ENCODE peak calls at places on chromosomes 2 and 18, in five cellular contexts. One of them, this sample, is unnamed.

GRCh38 chr18:9494778-9495302 is 19.5 kb downstream of the RALBP1 start:
- DNase-seq in uterus: no peak
- DNase-seq in GM13977: no peak
- DNase-seq in fibroblast of lung: peak
- DNase-seq in Calu3: no peak
- DNase-seq in this sample: peak

GRCh38 chr2:195151711-195152110 is 505.3 kb upstream of the SLC39A10 start:
- DNase-seq in fibroblast of lung: no peak
- DNase-seq in uterus: no peak
- DNase-seq in GM13977: no peak
- DNase-seq in Calu3: no peak
- DNase-seq in this sample: no peak

GRCh38 chr2:3198119-3198518 is 179.5 kb downstream of the EIPR1 start:
- DNase-seq in Calu3: no peak
- DNase-seq in fibroblast of lung: peak
- DNase-seq in uterus: no peak
- DNase-seq in GM13977: no peak
- DNase-seq in this sample: peak

GRCh38 chr2:119721043-119721442 is 38.7 kb upstream of the PTPN4 start:
- DNase-seq in Calu3: no peak
- DNase-seq in GM13977: no peak
- DNase-seq in fibroblast of lung: peak
- DNase-seq in uterus: no peak
- DNase-seq in this sample: no peak

GRCh38 chr2:221125691-221126090 is 446.4 kb downstream of the EPHA4 start:
- DNase-seq in fibroblast of lung: peak
- DNase-seq in GM13977: no peak
- DNase-seq in Calu3: no peak
- DNase-seq in uterus: no peak
- DNase-seq in this sample: no peak

GRCh38 chr2:205657579-205657978 is 24.7 kb upstream of the NRP2 start:
- DNase-seq in fibroblast of lung: peak
- DNase-seq in uterus: no peak
- DNase-seq in GM13977: no peak
- DNase-seq in Calu3: no peak
- DNase-seq in this sample: no peak

GRCh38 chr2:12826781-12827180 is 110.0 kb downstream of the TRIB2 start:
- DNase-seq in Calu3: no peak
- DNase-seq in fibroblast of lung: no peak
- DNase-seq in uterus: no peak
- DNase-seq in GM13977: no peak
- DNase-seq in this sample: no peak

GRCh38 chr2:133484783-133485182 is 83.5 kb downstream of the NCKAP5 start:
- DNase-seq in uterus: no peak
- DNase-seq in GM13977: no peak
- DNase-seq in Calu3: no peak
- DNase-seq in fibroblast of lung: no peak
- DNase-seq in this sample: no peak

GRCh38 chr2:8805278-8806045 is 32.0 kb downstream of the KIDINS220 start:
- DNase-seq in Calu3: no peak
- DNase-seq in uterus: no peak
- DNase-seq in GM13977: no peak
- DNase-seq in fibroblast of lung: peak
- DNase-seq in this sample: no peak

GRCh38 chr18:54112356-54112755 is 112.1 kb downstream of the MBD2 start:
- DNase-seq in GM13977: no peak
- DNase-seq in fibroblast of lung: no peak
- DNase-seq in Calu3: no peak
- DNase-seq in uterus: no peak
- DNase-seq in this sample: no peak

GRCh38 chr2:134398300-134398699 is 144.4 kb downstream of the MGAT5 start:
- DNase-seq in Calu3: no peak
- DNase-seq in fibroblast of lung: peak
- DNase-seq in uterus: no peak
- DNase-seq in GM13977: no peak
- DNase-seq in this sample: no peak

GRCh38 chr2:150045601-150046000 is 441.9 kb downstream of the RND3 start:
- DNase-seq in fibroblast of lung: no peak
- DNase-seq in uterus: no peak
- DNase-seq in Calu3: no peak
- DNase-seq in GM13977: no peak
- DNase-seq in this sample: no peak

GRCh38 chr2:5111581-5111980 is 580.6 kb upstream of the SOX11 start:
- DNase-seq in Calu3: no peak
- DNase-seq in fibroblast of lung: no peak
- DNase-seq in GM13977: no peak
- DNase-seq in uterus: no peak
- DNase-seq in this sample: no peak

GRCh38 chr18:48468151-48468550 is 59.0 kb upstream of the ZBTB7C start:
- DNase-seq in uterus: no peak
- DNase-seq in fibroblast of lung: no peak
- DNase-seq in GM13977: no peak
- DNase-seq in Calu3: no peak
- DNase-seq in this sample: no peak

GRCh38 chr18:10424576-10425314 is 29.7 kb upstream of the APCDD1 start:
- DNase-seq in GM13977: no peak
- DNase-seq in uterus: peak
- DNase-seq in fibroblast of lung: no peak
- DNase-seq in Calu3: no peak
- DNase-seq in this sample: no peak

GRCh38 chr2:206693399-206694137 is 24.6 kb downstream of the DYTN start:
- DNase-seq in uterus: no peak
- DNase-seq in GM13977: peak
- DNase-seq in Calu3: peak
- DNase-seq in fibroblast of lung: peak
- DNase-seq in this sample: peak

GRCh38 chr18:31648966-31649429 is 35.4 kb downstream of the B4GALT6 start:
- DNase-seq in fibroblast of lung: peak
- DNase-seq in uterus: no peak
- DNase-seq in Calu3: peak
- DNase-seq in GM13977: peak
- DNase-seq in this sample: no peak

GRCh38 chr2:231212329-231212845 is 14.0 kb downstream of the ARMC9 start:
- DNase-seq in fibroblast of lung: peak
- DNase-seq in uterus: no peak
- DNase-seq in Calu3: peak
- DNase-seq in GM13977: no peak
- DNase-seq in this sample: no peak

GRCh38 chr2:120796094-120796493 is 60.4 kb downstream of the GLI2 start:
- DNase-seq in GM13977: no peak
- DNase-seq in Calu3: no peak
- DNase-seq in uterus: no peak
- DNase-seq in fibroblast of lung: no peak
- DNase-seq in this sample: no peak

GRCh38 chr2:110126926-110127325 is 11.3 kb upstream of the MALL start:
- DNase-seq in fibroblast of lung: peak
- DNase-seq in uterus: no peak
- DNase-seq in Calu3: no peak
- DNase-seq in GM13977: no peak
- DNase-seq in this sample: no peak

GRCh38 chr2:160558531-160558930 is 64.9 kb upstream of the RBMS1 start:
- DNase-seq in uterus: no peak
- DNase-seq in fibroblast of lung: no peak
- DNase-seq in GM13977: no peak
- DNase-seq in Calu3: no peak
- DNase-seq in this sample: no peak

GRCh38 chr18:8960740-8961657 is 141.5 kb upstream of the NDUFV2 start:
- DNase-seq in uterus: no peak
- DNase-seq in Calu3: peak
- DNase-seq in fibroblast of lung: peak
- DNase-seq in GM13977: no peak
- DNase-seq in this sample: no peak

GRCh38 chr2:79512442-79513401 is at the start of gene CTNNA2:
- DNase-seq in Calu3: peak
- DNase-seq in fibroblast of lung: peak
- DNase-seq in GM13977: peak
- DNase-seq in uterus: no peak
- DNase-seq in this sample: peak

GRCh38 chr2:13698847-13699246 is 933.7 kb upstream of the LRATD1 start:
- DNase-seq in GM13977: no peak
- DNase-seq in uterus: no peak
- DNase-seq in Calu3: no peak
- DNase-seq in fibroblast of lung: no peak
- DNase-seq in this sample: no peak

GRCh38 chr2:144099746-144100438 is 420.0 kb downstream of the ZEB2 start:
- DNase-seq in GM13977: no peak
- DNase-seq in uterus: no peak
- DNase-seq in fibroblast of lung: peak
- DNase-seq in Calu3: no peak
- DNase-seq in this sample: no peak

GRCh38 chr2:28282248-28282647 is 110.4 kb upstream of the FOSL2 start:
- DNase-seq in GM13977: no peak
- DNase-seq in fibroblast of lung: no peak
- DNase-seq in uterus: no peak
- DNase-seq in Calu3: no peak
- DNase-seq in this sample: no peak

GRCh38 chr2:190053426-190053825 is 9.1 kb downstream of the MSTN start:
- DNase-seq in fibroblast of lung: no peak
- DNase-seq in Calu3: no peak
- DNase-seq in GM13977: no peak
- DNase-seq in uterus: no peak
- DNase-seq in this sample: no peak

GRCh38 chr2:73448856-73449255 is 63.2 kb downstream of the ALMS1 start:
- DNase-seq in fibroblast of lung: no peak
- DNase-seq in GM13977: no peak
- DNase-seq in uterus: no peak
- DNase-seq in Calu3: no peak
- DNase-seq in this sample: no peak

GRCh38 chr18:7789853-7790552 is 222.9 kb downstream of the PTPRM start:
- DNase-seq in fibroblast of lung: peak
- DNase-seq in uterus: no peak
- DNase-seq in Calu3: peak
- DNase-seq in GM13977: no peak
- DNase-seq in this sample: no peak

DNA sequence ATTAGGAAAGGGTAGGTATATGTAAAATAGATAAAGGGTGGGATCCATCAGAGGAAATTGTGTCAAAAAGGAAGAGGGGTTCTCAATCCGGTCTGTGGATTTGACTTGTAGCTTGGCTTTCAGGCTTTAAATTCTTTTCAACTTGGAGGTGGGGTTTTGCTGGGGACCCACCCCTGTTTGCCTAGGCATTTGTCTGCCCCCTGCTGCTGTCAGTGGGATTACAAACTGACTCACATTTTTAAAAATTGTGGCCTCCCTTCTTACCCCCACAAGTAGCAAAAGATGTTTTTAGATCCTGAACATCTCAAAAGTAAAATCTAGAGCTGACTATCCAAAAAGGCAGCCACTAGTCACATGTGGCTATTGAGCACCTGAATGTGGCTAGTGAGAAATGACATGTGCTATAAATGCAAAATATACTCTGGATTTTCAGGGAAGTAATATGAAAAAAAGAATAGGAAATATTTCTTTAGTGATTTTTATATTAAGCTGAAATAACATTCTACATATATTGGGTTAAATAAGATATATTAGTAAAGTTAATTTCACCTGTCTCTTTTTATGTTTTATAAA is 178.9 kb downstream of the GFPT1 start:
- DNase-seq in fibroblast of lung: no peak
- DNase-seq in uterus: no peak
- DNase-seq in GM13977: no peak
- DNase-seq in Calu3: peak
- DNase-seq in this sample: peak
- TF ChIP-seq CTCF in fibroblast of lung: peak
- TF ChIP-seq CTCF in uterus: no peak
- TF ChIP-seq CTCF in GM13977: no peak
- TF ChIP-seq CTCF in Calu3: no peak
- TF ChIP-seq CTCF in this sample: no peak

GRCh38 chr2:204225633-204226032 is 289.1 kb downstream of the ICOS start:
- DNase-seq in GM13977: no peak
- DNase-seq in uterus: no peak
- DNase-seq in fibroblast of lung: no peak
- DNase-seq in Calu3: no peak
- DNase-seq in this sample: no peak
- TF ChIP-seq CTCF in GM13977: no peak
- TF ChIP-seq CTCF in uterus: no peak
- TF ChIP-seq CTCF in fibroblast of lung: no peak
- TF ChIP-seq CTCF in Calu3: no peak
- TF ChIP-seq CTCF in this sample: no peak

GRCh38 chr2:130986890-130987493 is 106.3 kb downstream of the FAM168B start:
- DNase-seq in Calu3: no peak
- DNase-seq in fibroblast of lung: no peak
- DNase-seq in GM13977: no peak
- DNase-seq in uterus: no peak
- DNase-seq in this sample: no peak
- TF ChIP-seq CTCF in Calu3: no peak
- TF ChIP-seq CTCF in fibroblast of lung: no peak
- TF ChIP-seq CTCF in GM13977: no peak
- TF ChIP-seq CTCF in uterus: no peak
- TF ChIP-seq CTCF in this sample: no peak

GRCh38 chr2:210476194-210477128 is at the start of gene LANCL1:
- DNase-seq in Calu3: peak
- DNase-seq in GM13977: peak
- DNase-seq in fibroblast of lung: peak
- DNase-seq in uterus: peak
- DNase-seq in this sample: peak
- TF ChIP-seq CTCF in Calu3: no peak
- TF ChIP-seq CTCF in GM13977: no peak
- TF ChIP-seq CTCF in fibroblast of lung: no peak
- TF ChIP-seq CTCF in uterus: no peak
- TF ChIP-seq CTCF in this sample: no peak

GRCh38 chr18:29616885-29617284 is 1425.7 kb downstream of the DSC3 start:
- DNase-seq in GM13977: no peak
- DNase-seq in Calu3: no peak
- DNase-seq in fibroblast of lung: no peak
- DNase-seq in uterus: no peak
- DNase-seq in this sample: no peak
- TF ChIP-seq CTCF in GM13977: no peak
- TF ChIP-seq CTCF in Calu3: no peak
- TF ChIP-seq CTCF in fibroblast of lung: no peak
- TF ChIP-seq CTCF in uterus: no peak
- TF ChIP-seq CTCF in this sample: no peak

GRCh38 chr2:112140413-112140802 is 2.2 kb downstream of the FBLN7 start:
- DNase-seq in uterus: no peak
- DNase-seq in Calu3: no peak
- DNase-seq in GM13977: peak
- DNase-seq in fibroblast of lung: no peak
- DNase-seq in this sample: no peak

GRCh38 chr2:112138143-112139032 is at the start of gene FBLN7:
- DNase-seq in fibroblast of lung: peak
- DNase-seq in uterus: no peak
- DNase-seq in Calu3: peak
- DNase-seq in GM13977: peak
- DNase-seq in this sample: no peak

GRCh38 chr2:112136081-112136480 is 2.1 kb upstream of the FBLN7 start:
- DNase-seq in GM13977: no peak
- DNase-seq in uterus: no peak
- DNase-seq in Calu3: no peak
- DNase-seq in fibroblast of lung: no peak
- DNase-seq in this sample: no peak

GRCh38 chr2:112140899-112141622 is 2.9 kb downstream of the FBLN7 start:
- DNase-seq in fibroblast of lung: no peak
- DNase-seq in GM13977: no peak
- DNase-seq in uterus: no peak
- DNase-seq in Calu3: no peak
- DNase-seq in this sample: no peak

GRCh38 chr2:112137516-112138142 is 556 bp upstream of the FBLN7 start:
- DNase-seq in Calu3: peak
- DNase-seq in GM13977: peak
- DNase-seq in uterus: no peak
- DNase-seq in fibroblast of lung: peak
- DNase-seq in this sample: peak
- TF ChIP-seq CTCF in Calu3: no peak
- TF ChIP-seq CTCF in GM13977: no peak
- TF ChIP-seq CTCF in uterus: no peak
- TF ChIP-seq CTCF in fibroblast of lung: no peak
- TF ChIP-seq CTCF in this sample: no peak

This sample was measured in activated CD8-positive, alpha-beta T cell treated with anti-CD3 and anti-CD28 coated beads for 36 hours.